ENCODE peak calls at places on chromosomes 5 and 9, in four cellular contexts. U, G, J and N are unnamed samples.

GRCh38 chr5:179375966-179376365 is 30.7 kb upstream of the ADAMTS2 start:
- DNase-seq in U (no peak), G (no peak), J (no peak), N (no peak)

GRCh38 chr5:150000261-150000989 is at the start of the genes HMGXB3 and TIGD6:
- DNase-seq in U (peak), G (peak), J (peak), N (peak)

GRCh38 chr5:151086905-151087360 is 6.1 kb upstream of the TNIP1 start:
- DNase-seq in U (peak), G (peak), J (no peak), N (peak)

GRCh38 chr9:36092509-36093215 is 43.9 kb upstream of the GLIPR2 start:
- DNase-seq in U (no peak), G (peak), J (no peak), N (peak)

GRCh38 chr9:94851467-94851866 is 125.0 kb downstream of the AOPEP start:
- DNase-seq in U (no peak), G (no peak), J (no peak), N (no peak)

GRCh38 chr5:114387433-114387832 is 25.6 kb downstream of the KCNN2 start:
- DNase-seq in U (no peak), G (no peak), J (no peak), N (no peak)

GRCh38 chr5:18314192-18314778 is 680.0 kb downstream of the TAF11L14 start:
- DNase-seq in U (no peak), G (peak), J (peak), N (peak)

GRCh38 chr9:91211919-91212318 is 149.8 kb downstream of the AUH start:
- DNase-seq in U (no peak), G (no peak), J (no peak), N (no peak)

GRCh38 chr9:138028596-138028995 is 151.0 kb downstream of the CACNA1B start:
- DNase-seq in U (no peak), G (no peak), J (no peak), N (no peak)

GRCh38 chr5:116669261-116670049 is 94.8 kb upstream of the SEMA6A start:
- DNase-seq in U (no peak), G (no peak), J (no peak), N (no peak)

GRCh38 chr5:142357469-142358090 is 32.8 kb upstream of the SPRY4 start:
- DNase-seq in U (no peak), G (no peak), J (no peak), N (peak)

GRCh38 chr9:88954073-88954472 is 37.2 kb upstream of the S1PR3 start:
- DNase-seq in U (no peak), G (no peak), J (no peak), N (no peak)

GRCh38 chr5:43066799-43067741 is 27.0 kb upstream of the ANXA2R start:
- DNase-seq in U (peak), G (peak), J (peak), N (peak)

GRCh38 chr5:132011561-132012384 is at the start of gene ACSL6:
- DNase-seq in U (peak), G (peak), J (peak), N (peak)

GRCh38 chr5:38846379-38846967 is 661 bp downstream of the OSMR start:
- DNase-seq in U (peak), G (no peak), J (no peak), N (no peak)

GRCh38 chr5:33272288-33272687 is 168.5 kb upstream of the TARS1 start:
- DNase-seq in U (no peak), G (no peak), J (no peak), N (no peak)

GRCh38 chr5:60668715-60669304 is 31.2 kb downstream of the DEPDC1B start:
- DNase-seq in U (no peak), G (peak), J (no peak), N (peak)

GRCh38 chr5:89372176-89372575 is 489.2 kb upstream of the MEF2C start:
- DNase-seq in U (no peak), G (no peak), J (no peak), N (no peak)

GRCh38 chr5:119356384-119357188 is 767 bp downstream of the TNFAIP8 start:
- DNase-seq in U (no peak), G (no peak), J (no peak), N (peak)